ENCODE peak calls at places on chromosomes 13 and 19, in five cellular contexts. F, E, J, A and R are unnamed samples.

GRCh38 chr13:30743319-30744055 is 8.1 kb downstream of the ALOX5AP start:
- DNase-seq in F (no peak), E (no peak), J (no peak), A (no peak), R (no peak)

GRCh38 chr19:21474671-21475181 is 30.7 kb upstream of the ZNF429 start:
- DNase-seq in F (peak), E (peak), J (no peak), A (peak), R (peak)

GRCh38 chr19:2529473-2529918 is 53.6 kb downstream of the GADD45B start:
- DNase-seq in F (no peak), E (no peak), J (no peak), A (no peak), R (no peak)

GRCh38 chr19:44757057-44757734 is 8.7 kb downstream of the BCL3 start:
- DNase-seq in F (peak), E (no peak), J (no peak), A (no peak), R (peak)

GRCh38 chr19:17103177-17103576 is 27.6 kb downstream of the MYO9B start:
- DNase-seq in F (peak), E (no peak), J (no peak), A (no peak), R (no peak)

GRCh38 chr19:45638930-45639729 is at the start of gene EML2:
- DNase-seq in F (peak), E (peak), J (peak), A (peak), R (peak)

GRCh38 chr13:24167666-24168391 is 7.3 kb downstream of the SPATA13 start:
- DNase-seq in F (no peak), E (no peak), J (no peak), A (no peak), R (no peak)

GRCh38 chr19:371501-372160 is 27.0 kb upstream of the MIER2 start:
- DNase-seq in F (no peak), E (no peak), J (no peak), A (no peak), R (no peak)

GRCh38 chr13:23140492-23140891 is 40.3 kb upstream of the SGCG start:
- DNase-seq in F (no peak), E (no peak), J (no peak), A (no peak), R (no peak)

GRCh38 chr13:63435668-63436275 is 2020.1 kb upstream of the PCDH20 start:
- DNase-seq in F (no peak), E (no peak), J (no peak), A (no peak), R (no peak)

GRCh38 chr13:113527272-113527958 is 36.9 kb upstream of the DCUN1D2 start:
- DNase-seq in F (no peak), E (no peak), J (no peak), A (no peak), R (no peak)

GRCh38 chr13:27171244-27171829 is at the start of gene USP12:
- DNase-seq in F (no peak), E (no peak), J (no peak), A (peak), R (peak)

GRCh38 chr13:26971990-26972888 is 199.4 kb downstream of the USP12 start:
- DNase-seq in F (peak), E (no peak), J (peak), A (no peak), R (peak)

GRCh38 chr19:31351212-31352193 is 2.3 kb upstream of the TSHZ3 start:
- DNase-seq in F (peak), E (no peak), J (peak), A (no peak), R (peak)

GRCh38 chr19:4439243-4439642 is 18.4 kb downstream of the UBXN6 start:
- DNase-seq in F (no peak), E (no peak), J (no peak), A (no peak), R (no peak)

GRCh38 chr19:50427997-50428425 is 4.7 kb upstream of the MYBPC2 start:
- DNase-seq in F (no peak), E (peak), J (no peak), A (no peak), R (peak)

GRCh38 chr19:15850385-15850784 is 34.9 kb upstream of the OR10H1 start:
- DNase-seq in F (no peak), E (no peak), J (no peak), A (no peak), R (no peak)